ENCODE peak calls at places on chromosomes 5 and 9, in five cellular contexts. V is HepG2, U is GM12878, N is IMR-90, Z is K562. C is an unnamed sample.

GRCh38 chr9:132879443-132880310 is 979 bp downstream of the SPACA9 start:
- DNase-seq in N (no peak), V (no peak), U (no peak), Z (no peak), C (no peak)

GRCh38 chr5:123700624-123701023 is 188.6 kb downstream of the CSNK1G3 start:
- DNase-seq in N (peak), U (no peak), Z (no peak), V (no peak), C (no peak)

GRCh38 chr9:120841930-120842684 is 615 bp downstream of the PSMD5 start:
- DNase-seq in V (no peak), U (no peak), N (peak), Z (no peak), C (no peak)

GRCh38 chr5:123964916-123965315 is 452.9 kb downstream of the CSNK1G3 start:
- DNase-seq in N (no peak), V (no peak), U (no peak), Z (no peak), C (no peak)

GRCh38 chr5:143036146-143036927 is 266.2 kb downstream of the ARHGAP26 start:
- DNase-seq in Z (no peak), U (no peak), N (no peak), V (no peak), C (no peak)

GRCh38 chr5:75168026-75168750 is 68.5 kb downstream of the ANKRD31 start:
- DNase-seq in U (no peak), V (no peak), Z (no peak), N (no peak), C (no peak)

GRCh38 chr9:83336696-83337095 is 201.5 kb downstream of the FRMD3 start:
- DNase-seq in U (no peak), V (peak), N (no peak), Z (no peak), C (no peak)

GRCh38 chr9:124038790-124039633 is 27.4 kb downstream of the LHX2 start:
- DNase-seq in V (no peak), Z (no peak), N (no peak), U (no peak), C (peak)

GRCh38 chr9:133490865-133491655 is 12.2 kb upstream of the SLC2A6 start:
- DNase-seq in N (no peak), Z (no peak), V (no peak), U (no peak), C (peak)

GRCh38 chr5:98483301-98483700 is 290.2 kb upstream of the RGMB start:
- DNase-seq in U (no peak), V (no peak), N (peak), Z (no peak), C (no peak)

GRCh38 chr9:27967236-27967635 is 394.0 kb upstream of the C9orf72 start:
- DNase-seq in U (no peak), Z (no peak), V (no peak), N (no peak), C (no peak)

GRCh38 chr9:22041792-22042191 is 32.7 kb upstream of the CDKN2B start:
- DNase-seq in V (no peak), U (no peak), Z (no peak), N (no peak), C (no peak)

GRCh38 chr9:101254733-101255473 is 129.9 kb downstream of the BAAT start:
- DNase-seq in N (no peak), Z (no peak), U (no peak), V (peak), C (no peak)

GRCh38 chr5:78698218-78698751 is 49.7 kb upstream of the LHFPL2 start:
- DNase-seq in V (no peak), Z (no peak), U (no peak), N (peak), C (no peak)

GRCh38 chr5:83522431-83522830 is 50.9 kb downstream of the VCAN start:
- DNase-seq in V (no peak), U (no peak), N (no peak), Z (no peak), C (no peak)

GRCh38 chr9:119701651-119702050 is 332.4 kb upstream of the BRINP1 start:
- DNase-seq in N (no peak), Z (no peak), U (no peak), V (no peak), C (no peak)

GRCh38 chr5:111927191-111927590 is 170.2 kb upstream of the NREP start:
- DNase-seq in V (no peak), U (no peak), Z (no peak), N (peak), C (no peak)

GRCh38 chr5:119996128-119996527 is 366.8 kb downstream of the FAM170A start:
- DNase-seq in N (peak), Z (no peak), U (no peak), V (no peak), C (no peak)

GRCh38 chr5:113336975-113337374 is 97.8 kb downstream of the TSSK1B start:
- DNase-seq in N (peak), Z (no peak), V (peak), U (no peak), C (peak)

GRCh38 chr9:7347556-7347955 is 452.0 kb downstream of the DMAC1 start:
- DNase-seq in V (no peak), N (no peak), Z (no peak), U (no peak), C (no peak)

GRCh38 chr5:93208156-93208895 is 372.7 kb downstream of the NR2F1-AS1 start:
- DNase-seq in N (no peak), V (no peak), U (no peak), Z (no peak), C (no peak)

GRCh38 chr5:1212271-1212670 is 10.9 kb downstream of the SLC6A19 start:
- DNase-seq in Z (no peak), V (no peak), U (no peak), N (no peak), C (no peak)

DNA sequence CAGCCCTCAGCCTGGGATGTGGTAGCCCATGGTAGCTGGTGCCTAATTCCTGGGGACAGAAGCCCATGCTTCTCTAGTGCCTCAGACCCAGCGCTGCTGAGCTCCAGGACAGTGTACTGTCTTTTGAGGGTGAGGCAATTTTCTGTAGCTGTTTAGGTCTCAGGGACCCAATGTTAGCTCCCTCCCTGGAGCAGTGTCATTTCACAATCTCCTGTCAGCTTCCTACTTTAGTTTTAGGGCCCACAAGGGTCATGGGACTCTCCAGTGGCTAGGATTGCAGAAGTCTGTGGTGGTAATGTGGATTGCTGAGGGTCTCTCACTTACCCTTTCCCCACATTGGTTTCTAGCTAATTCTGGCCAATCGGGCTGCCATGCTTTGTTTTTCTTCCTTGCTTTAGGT is 67.7 kb upstream of the CCL21 start:
- DNase-seq in Z (no peak), N (no peak), V (no peak), U (no peak), C (no peak)
- TF ChIP-seq MXI1 in Z (no peak), N (no peak), V (no peak), U (no peak), C (no peak)

DNA sequence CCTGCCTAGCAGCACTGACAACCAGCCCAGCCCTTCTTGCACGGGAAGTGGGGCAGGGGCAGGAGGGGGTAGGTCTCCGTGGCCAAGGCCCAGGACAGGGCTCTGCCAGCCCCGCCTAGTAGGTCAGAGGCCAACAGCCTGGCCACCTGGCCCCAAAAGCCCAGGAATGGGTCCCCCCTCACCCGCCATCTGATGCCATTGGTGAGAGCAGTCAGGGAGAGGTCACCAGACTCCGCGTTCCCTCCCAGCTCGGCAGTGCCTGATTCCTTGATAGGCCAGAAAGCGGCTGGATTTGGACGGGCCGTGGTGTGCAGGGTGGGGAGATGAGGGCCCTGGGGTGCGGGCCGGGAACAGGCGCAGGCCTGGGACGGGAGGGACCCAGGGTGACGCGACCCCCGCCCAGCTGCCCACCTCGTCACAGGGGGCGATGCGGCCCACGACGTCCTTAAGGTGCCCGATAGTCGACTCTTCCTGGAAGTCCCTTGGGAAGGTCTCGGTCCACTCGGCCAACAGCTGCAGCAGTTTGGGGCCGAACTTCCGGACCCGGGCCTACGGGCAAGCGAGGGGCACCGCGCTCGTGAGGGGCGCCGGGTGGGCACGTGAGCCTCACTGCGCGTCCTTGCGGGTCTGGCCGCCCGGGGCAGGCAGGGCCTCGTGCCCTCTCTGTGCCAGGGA is 64.5 kb upstream of the RNF130 start:
- DNase-seq in U (no peak), Z (no peak), V (no peak), N (no peak), C (no peak)
- TF ChIP-seq MXI1 in U (no peak), Z (no peak), V (no peak), N (no peak), C (no peak)

GRCh38 chr9:117334101-117334500 is 80.8 kb downstream of the ASTN2 start:
- DNase-seq in U (no peak), Z (no peak), N (no peak), V (no peak), C (no peak)
- TF ChIP-seq MXI1 in U (no peak), Z (no peak), N (no peak), V (no peak), C (no peak)

GRCh38 chr5:58666598-58667595 is 84.0 kb downstream of the RAB3C start:
- DNase-seq in V (no peak), U (no peak), Z (no peak), N (no peak), C (peak)
- TF ChIP-seq MXI1 in V (no peak), U (no peak), Z (no peak), N (no peak), C (no peak)

GRCh38 chr5:145937432-145938250 is 1.3 kb downstream of the SH3RF2 start:
- DNase-seq in N (peak), Z (no peak), U (no peak), V (peak), C (peak)
- TF ChIP-seq MXI1 in N (no peak), Z (no peak), U (no peak), V (no peak), C (no peak)

GRCh38 chr9:135082536-135082935 is 4.9 kb upstream of the OLFM1 start:
- DNase-seq in U (no peak), V (no peak), N (no peak), Z (no peak), C (no peak)
- TF ChIP-seq MXI1 in U (no peak), V (no peak), N (no peak), Z (no peak), C (no peak)

GRCh38 chr5:79976759-79977515 is 14.1 kb downstream of the MTX3 start:
- DNase-seq in U (no peak), N (peak), Z (no peak), V (no peak), C (no peak)

GRCh38 chr5:79971156-79971555 is 19.9 kb downstream of the MTX3 start:
- DNase-seq in N (peak), V (no peak), U (no peak), Z (no peak), C (no peak)

GRCh38 chr5:79975422-79975821 is 15.6 kb downstream of the MTX3 start:
- DNase-seq in U (no peak), N (no peak), V (no peak), Z (no peak), C (no peak)

GRCh38 chr5:79973511-79973910 is 17.6 kb downstream of the MTX3 start:
- DNase-seq in Z (no peak), N (no peak), V (no peak), U (no peak), C (no peak)

GRCh38 chr5:79974896-79975295 is 16.2 kb downstream of the MTX3 start:
- DNase-seq in V (no peak), Z (no peak), U (no peak), N (peak), C (no peak)
- TF ChIP-seq MXI1 in V (no peak), Z (no peak), U (no peak), N (no peak), C (no peak)

C was measured in SK-N-SH.